ENCODE peak calls at places on chromosomes 7 and 10, in five cellular contexts. X is iPS-NIHi11; U is stimulated activated CD4-positive, alpha-beta T cell treated with anti-CD3 and anti-CD28 coated beads, Interleukin-12 subunit alpha, Interleukin-12 subunit beta, amount 100 ng/mL, for 4 hours; T is GF-D8; D is activated CD4-positive, alpha-beta T cell treated with anti-CD3 and anti-CD28 coated beads, Interleukin-2, amount 50 U/mL, for 24 hours. S is an unnamed sample.

GRCh38 chr7:40535678-40536077 is 400.9 kb downstream of the SUGCT start:
- DNase-seq in U (no peak), T (no peak), D (no peak), X (no peak), S (no peak)

GRCh38 chr7:110762514-110762913 is 328.4 kb upstream of the LRRN3 start:
- DNase-seq in T (no peak), U (no peak), D (no peak), X (no peak), S (no peak)

GRCh38 chr10:70293169-70293813 is 9.5 kb upstream of the NPFFR1 start:
- DNase-seq in X (no peak), U (no peak), D (no peak), T (no peak), S (no peak)

GRCh38 chr10:52215745-52216361 is 98.2 kb upstream of the DKK1 start:
- DNase-seq in X (peak; percentile 33), D (peak; percentile 14), U (no peak), T (peak; percentile 21), S (no peak)

GRCh38 chr7:28347964-28348363 is 64.4 kb upstream of the CREB5 start:
- DNase-seq in T (no peak), X (no peak), U (no peak), D (no peak), S (no peak)

GRCh38 chr10:132113766-132114365 is 48.1 kb downstream of the JAKMIP3 start:
- DNase-seq in D (no peak), T (no peak), U (no peak), X (no peak), S (peak; percentile 6)

GRCh38 chr7:13988011-13988410 is 1.5 kb downstream of the ETV1 start:
- DNase-seq in X (no peak), U (no peak), T (no peak), D (no peak), S (no peak)

GRCh38 chr7:44580945-44581344 is 1.1 kb downstream of the TMED4 start:
- DNase-seq in U (no peak), T (no peak), X (no peak), D (no peak), S (no peak)

GRCh38 chr7:85765698-85766298 is 578.9 kb upstream of the SEMA3D start:
- DNase-seq in U (no peak), X (no peak), D (no peak), T (no peak), S (no peak)

GRCh38 chr7:157410831-157411556 is 74.2 kb downstream of the DNAJB6 start:
- DNase-seq in U (no peak), D (no peak), X (no peak), T (no peak), S (no peak)

GRCh38 chr7:28957064-28957821 is 887 bp downstream of the TRIL start:
- DNase-seq in X (peak; percentile 43), T (no peak), U (no peak), D (no peak), S (peak; percentile 63)

GRCh38 chr7:149209518-149210269 is 14.3 kb downstream of the ZNF282 start:
- DNase-seq in U (peak; percentile 70), D (peak; percentile 74), T (no peak), X (peak; percentile 89), S (peak; percentile 80)

GRCh38 chr10:2439983-2440382 is 627.4 kb upstream of the PFKP start:
- DNase-seq in U (no peak), X (no peak), D (no peak), T (no peak), S (no peak)

GRCh38 chr7:128854396-128854795 is 8.3 kb upstream of the ATP6V1F start:
- DNase-seq in U (no peak), X (no peak), D (no peak), T (no peak), S (no peak)

GRCh38 chr7:135557455-135558336 is at the start of gene NUP205:
- DNase-seq in T (peak; percentile 71), D (peak; percentile 67), X (peak; percentile 76), U (peak; percentile 66), S (peak; percentile 51)

GRCh38 chr7:76225379-76225778 is 23.7 kb downstream of the SRRM3 start:
- DNase-seq in T (no peak), U (peak; percentile 21), D (no peak), X (peak; percentile 79), S (peak; percentile 82)

GRCh38 chr7:98354511-98355249 is 46.2 kb downstream of the BAIAP2L1 start:
- DNase-seq in T (no peak), D (no peak), U (no peak), X (peak; percentile 54), S (no peak)

GRCh38 chr10:103207141-103207540 is 14.1 kb upstream of the NT5C2 start:
- DNase-seq in T (no peak), X (no peak), D (no peak), U (no peak), S (no peak)

GRCh38 chr7:141700848-141701371 is 1.1 kb downstream of the DENND11 start:
- DNase-seq in X (no peak), T (no peak), D (no peak), U (no peak), S (peak; percentile 14)

GRCh38 chr10:86267286-86268195 is 99.1 kb downstream of the GRID1 start:
- DNase-seq in T (no peak), D (no peak), U (no peak), X (no peak), S (no peak)

GRCh38 chr7:43205171-43205795 is 92.8 kb downstream of the HECW1 start:
- DNase-seq in X (no peak), D (no peak), T (no peak), U (no peak), S (no peak)

GRCh38 chr7:50594734-50595537 is 29.7 kb upstream of the DDC start:
- DNase-seq in D (no peak), T (no peak), X (no peak), U (no peak), S (no peak)

GRCh38 chr7:45203947-45204445 is 46.4 kb downstream of the RAMP3 start:
- DNase-seq in D (no peak), X (no peak), T (no peak), U (no peak), S (no peak)

GRCh38 chr10:48614481-48615383 is 9.9 kb upstream of the ARHGAP22 start:
- DNase-seq in X (no peak), D (no peak), U (no peak), T (no peak), S (no peak)

GRCh38 chr7:111933614-111934013 is 272.6 kb downstream of the DOCK4 start:
- DNase-seq in T (no peak), D (no peak), X (no peak), U (no peak), S (no peak)

GRCh38 chr7:149644754-149645153 is 128.6 kb downstream of the ZNF467 start:
- DNase-seq in X (no peak), U (no peak), D (no peak), T (no peak), S (no peak)

GRCh38 chr7:113768256-113768847 is 150.5 kb downstream of the PPP1R3A start:
- DNase-seq in D (no peak), U (no peak), X (no peak), T (no peak), S (no peak)

GRCh38 chr10:93319855-93320254 is 162.3 kb downstream of the MYOF start:
- DNase-seq in T (no peak), X (no peak), D (no peak), U (no peak), S (no peak)

GRCh38 chr7:94698275-94698674 is 42.3 kb upstream of the SGCE start:
- DNase-seq in D (no peak), X (no peak), U (no peak), T (no peak), S (no peak)